ENCODE peak calls at places on chromosomes 11 and 22, in five cellular contexts. T is fibroblast of the aortic adventitia; Q is GM23248; N is PC-9; Z is activated T-helper 1 cell treated with anti-CD3 and anti-CD28 coated beads, Interleukin-12 subunit alpha, Interleukin-12 subunit beta, Interleukin-2, Interleukin-4 antibody, amounts not matched to agents 30 ng/mL and 10 ng/mL and 1 ng/mL, durations not matched to agents 14 hours and 24 hours and 36 hours. A is an unnamed sample.

GRCh38 chr11:92727123-92727522 is 242.3 kb upstream of the MTNR1B start:
- DNase-seq in T (no peak), Q (no peak), N (no peak), Z (no peak), A (no peak)

GRCh38 chr11:64876226-64876750 is 2.1 kb downstream of the EHD1 start:
- DNase-seq in T (no peak), Q (peak; percentile 43), N (no peak), Z (peak; percentile 24), A (no peak)

GRCh38 chr11:116379185-116379828 is 393.5 kb downstream of the BUD13 start:
- DNase-seq in T (peak; percentile 12), Q (peak; percentile 47), N (peak; percentile 2), Z (no peak), A (no peak)

GRCh38 chr22:29044657-29045176 is 16.9 kb downstream of the C22orf31 start:
- DNase-seq in T (peak; percentile 77), Q (peak; percentile 91), N (no peak), Z (no peak), A (no peak)

GRCh38 chr11:110311783-110312578 is 15.6 kb upstream of the RDX start:
- DNase-seq in T (peak; percentile 82), Q (peak; percentile 65), N (peak; percentile 32), Z (no peak), A (no peak)

GRCh38 chr22:35104491-35104890 is 38.5 kb downstream of the ISX start:
- DNase-seq in T (no peak), Q (no peak), N (no peak), Z (no peak), A (no peak)

GRCh38 chr11:80320765-80321164 is 879.9 kb upstream of the TENM4 start:
- DNase-seq in T (no peak), Q (no peak), N (no peak), Z (no peak), A (no peak)

GRCh38 chr22:31244044-31244942 is 32.2 kb downstream of the LIMK2 start:
- DNase-seq in T (peak; percentile 85), Q (peak; percentile 97), N (peak; percentile 55), Z (no peak), A (no peak)

GRCh38 chr11:35343033-35343598 is 76.2 kb downstream of the SLC1A2 start:
- DNase-seq in T (no peak), Q (no peak), N (no peak), Z (peak; percentile 65), A (no peak)

GRCh38 chr11:31800398-31801265 is 10.5 kb downstream of the PAX6 start:
- DNase-seq in T (no peak), Q (no peak), N (no peak), Z (no peak), A (no peak)

GRCh38 chr11:65895482-65895981 is 4.7 kb downstream of the FOSL1 start:
- DNase-seq in T (no peak), Q (peak; percentile 50), N (no peak), Z (no peak), A (no peak)

GRCh38 chr11:2097356-2097997 is 41.7 kb downstream of the IGF2 start:
- DNase-seq in T (peak; percentile 73), Q (peak; percentile 81), N (no peak), Z (no peak), A (peak; percentile 72)

GRCh38 chr11:2787816-2788750 is 88.3 kb upstream of the KCNQ1OT1 start:
- DNase-seq in T (no peak), Q (no peak), N (no peak), Z (no peak), A (no peak)

GRCh38 chr11:118199135-118199534 is 22.7 kb upstream of the SCN2B start:
- DNase-seq in T (no peak), Q (no peak), N (no peak), Z (no peak), A (no peak)

GRCh38 chr11:15930442-15931025 is 425.8 kb downstream of the SOX6 start:
- DNase-seq in T (no peak), Q (no peak), N (no peak), Z (no peak), A (no peak)

GRCh38 chr11:32056445-32056844 is 34.4 kb upstream of the RCN1 start:
- DNase-seq in T (peak; percentile 57), Q (peak; percentile 84), N (no peak), Z (no peak), A (no peak)

GRCh38 chr11:130711193-130711592 is 205.1 kb downstream of the SNX19 start:
- DNase-seq in T (no peak), Q (no peak), N (no peak), Z (no peak), A (no peak)

A was measured in ureter.